ENCODE peak calls at places on chromosomes 6 and 20, in seven cellular contexts. G, M, Q, I, E, P and B are unnamed samples.

GRCh38 chr6:135221505-135221904 is 40.4 kb downstream of the MYB start:
- DNase-seq in P (no peak), I (no peak), E (no peak), G (no peak), M (no peak), Q (no peak), B (no peak)

GRCh38 chr6:52423971-52424381 is 3.8 kb downstream of the EFHC1 start:
- DNase-seq in M (no peak), E (no peak), P (no peak), Q (no peak), G (peak; percentile 73), I (no peak), B (no peak)

GRCh38 chr20:6265204-6265904 is 142.5 kb upstream of the FERMT1 start:
- DNase-seq in Q (no peak), M (peak; percentile 16), G (peak; percentile 70), I (peak; percentile 54), E (peak; percentile 1), P (no peak), B (peak; percentile 39)

GRCh38 chr6:109397020-109397419 is 14.8 kb upstream of the CD164 start:
- DNase-seq in Q (no peak), P (no peak), G (no peak), M (no peak), I (no peak), E (no peak), B (no peak)

GRCh38 chr20:8018928-8019177 is 708 bp downstream of the TMX4 start:
- DNase-seq in P (no peak), I (peak; percentile 83), G (no peak), Q (no peak), E (no peak), M (no peak), B (no peak)

GRCh38 chr6:107800564-107801164 is 23.4 kb downstream of the SCML4 start:
- DNase-seq in M (peak; percentile 41), P (no peak), G (no peak), I (no peak), Q (no peak), E (no peak), B (no peak)

GRCh38 chr6:72250664-72251063 is 364.3 kb downstream of the RIMS1 start:
- DNase-seq in I (no peak), E (no peak), P (no peak), M (no peak), Q (no peak), G (no peak), B (no peak)

GRCh38 chr6:63882208-63882607 is 246.6 kb downstream of the PHF3 start:
- DNase-seq in I (no peak), M (no peak), E (no peak), P (no peak), Q (no peak), G (no peak), B (no peak)

GRCh38 chr6:2764610-2765165 is 505 bp upstream of the WRNIP1 start:
- DNase-seq in E (no peak), I (peak; percentile 20), Q (peak; percentile 44), P (peak; percentile 45), M (peak; percentile 76), G (no peak), B (no peak)

GRCh38 chr20:48603116-48603818 is 224.5 kb downstream of the PREX1 start:
- DNase-seq in Q (no peak), G (no peak), M (no peak), I (no peak), P (no peak), E (no peak), B (no peak)

GRCh38 chr6:42436825-42437224 is 14.9 kb downstream of the TRERF1 start:
- DNase-seq in M (no peak), Q (no peak), E (no peak), G (no peak), I (no peak), P (no peak), B (no peak)

GRCh38 chr20:36569847-36570429 is 3.5 kb upstream of the TGIF2 start:
- DNase-seq in P (no peak), Q (no peak), I (no peak), M (no peak), G (no peak), E (no peak), B (no peak)

GRCh38 chr6:10526156-10526555 is 5.0 kb downstream of the GCNT2 start:
- DNase-seq in M (no peak), G (no peak), I (no peak), P (no peak), Q (no peak), E (no peak), B (no peak)

GRCh38 chr6:53894086-53894485 is 99.3 kb downstream of the LRRC1 start:
- DNase-seq in P (peak; percentile 55), Q (no peak), E (no peak), M (no peak), G (no peak), I (peak; percentile 78), B (no peak)

GRCh38 chr20:9353916-9354276 is 160.5 kb upstream of the LAMP5 start:
- DNase-seq in I (no peak), M (no peak), Q (no peak), G (no peak), P (no peak), E (peak; percentile 31), B (no peak)

GRCh38 chr20:21050710-21051109 is 55.4 kb downstream of the LINC00237 start:
- DNase-seq in G (no peak), P (no peak), M (no peak), E (no peak), Q (no peak), I (no peak), B (no peak)

GRCh38 chr6:111642463-111643158 is 36.9 kb upstream of the TRAF3IP2 start:
- DNase-seq in E (peak; percentile 65), M (peak; percentile 64), P (no peak), I (peak; percentile 40), Q (peak; percentile 67), G (no peak), B (peak; percentile 28)

GRCh38 chr6:136927313-136927712 is 5.2 kb downstream of the SLC35D3 start:
- DNase-seq in P (no peak), G (no peak), Q (no peak), I (peak; percentile 23), M (peak; percentile 58), E (no peak), B (no peak)

GRCh38 chr6:46476301-46476700 is 14.9 kb downstream of the RCAN2 start:
- DNase-seq in P (no peak), M (no peak), G (no peak), Q (no peak), E (no peak), I (no peak), B (no peak)

GRCh38 chr6:22622390-22622789 is 53.0 kb downstream of the HDGFL1 start:
- DNase-seq in P (no peak), I (no peak), Q (no peak), E (no peak), G (no peak), M (no peak), B (no peak)

GRCh38 chr6:25485820-25486559 is 166.0 kb upstream of the SCGN start:
- DNase-seq in E (no peak), M (no peak), Q (no peak), P (no peak), G (no peak), I (peak; percentile 97), B (no peak)

GRCh38 chr20:25040438-25040831 is 17.5 kb downstream of the ACSS1 start:
- DNase-seq in P (no peak), M (no peak), G (peak; percentile 45), E (no peak), Q (peak; percentile 71), I (no peak), B (no peak)

GRCh38 chr6:161921602-161922400 is 647.9 kb upstream of the AGPAT4 start:
- DNase-seq in G (no peak), E (no peak), Q (no peak), P (no peak), M (no peak), I (no peak), B (no peak)

GRCh38 chr6:127119361-127120108 is 1.1 kb downstream of the RSPO3 start:
- DNase-seq in E (no peak), I (peak; percentile 12), M (peak; percentile 56), G (no peak), P (no peak), Q (no peak), B (no peak)

GRCh38 chr6:139271056-139271455 is 20.7 kb downstream of the TXLNB start:
- DNase-seq in G (peak; percentile 31), M (peak; percentile 42), E (no peak), P (no peak), Q (no peak), I (no peak), B (no peak)

GRCh38 chr20:6122111-6122872 is 538 bp downstream of the FERMT1 start:
- DNase-seq in M (no peak), I (no peak), P (no peak), Q (no peak), G (no peak), E (no peak), B (no peak)

GRCh38 chr6:82842721-82843120 is 222.9 kb downstream of the UBE3D start:
- DNase-seq in I (no peak), G (peak; percentile 66), P (no peak), E (peak; percentile 75), Q (no peak), M (no peak), B (no peak)